ENCODE peak calls at places on chromosomes 16 and 17, in nine cellular contexts. I, K, B, N, V, U, Z, J and T are unnamed samples.

GRCh38 chr17:38577244-38577643 is 28.5 kb downstream of the SRCIN1 start:
- DNase-seq in I (no peak), K (no peak), B (no peak), N (peak), V (no peak), U (no peak), Z (no peak), J (no peak), T (no peak)

GRCh38 chr17:74836691-74837467 is 22.8 kb downstream of the GRIN2C start:
- DNase-seq in I (no peak), K (no peak), B (no peak), N (no peak), V (no peak), U (no peak), Z (no peak), J (no peak), T (no peak)

GRCh38 chr16:20898938-20899502 is 1.1 kb downstream of the DCUN1D3 start:
- DNase-seq in I (no peak), K (peak), B (no peak), N (no peak), V (no peak), U (no peak), Z (no peak), J (no peak), T (no peak)

GRCh38 chr16:14303182-14303618 is 232.1 kb downstream of the MRTFB start:
- DNase-seq in I (no peak), K (no peak), B (peak), N (no peak), V (no peak), U (no peak), Z (no peak), J (no peak), T (no peak)

GRCh38 chr16:87970206-87970605 is 19.0 kb downstream of the BANP start:
- DNase-seq in I (no peak), K (no peak), B (no peak), N (no peak), V (no peak), U (no peak), Z (no peak), J (no peak), T (no peak)

GRCh38 chr16:27690604-27691003 is 140.7 kb downstream of the KATNIP start:
- DNase-seq in I (no peak), K (no peak), B (peak), N (peak), V (peak), U (no peak), Z (no peak), J (no peak), T (peak)

GRCh38 chr17:2705263-2705662 is 6.3 kb downstream of the CLUH start:
- DNase-seq in I (no peak), K (peak), B (peak), N (peak), V (no peak), U (peak), Z (no peak), J (no peak), T (no peak)

GRCh38 chr17:1362065-1362848 is 37.8 kb downstream of the YWHAE start:
- DNase-seq in I (no peak), K (no peak), B (no peak), N (no peak), V (no peak), U (no peak), Z (no peak), J (no peak), T (no peak)

GRCh38 chr16:29745853-29746345 is at the start of gene C16orf54:
- DNase-seq in I (no peak), K (no peak), B (no peak), N (no peak), V (peak), U (peak), Z (no peak), J (no peak), T (peak)

GRCh38 chr17:29149431-29150064 is 30.6 kb downstream of the MYO18A start:
- DNase-seq in I (peak), K (no peak), B (no peak), N (no peak), V (no peak), U (no peak), Z (no peak), J (no peak), T (no peak)

GRCh38 chr16:81737885-81738536 is 41.1 kb upstream of the PLCG2 start:
- DNase-seq in I (peak), K (no peak), B (peak), N (peak), V (peak), U (peak), Z (peak), J (peak), T (peak)

GRCh38 chr17:65743313-65743665 is 181.8 kb upstream of the AXIN2 start:
- DNase-seq in I (no peak), K (no peak), B (no peak), N (no peak), V (no peak), U (no peak), Z (no peak), J (no peak), T (no peak)

GRCh38 chr17:49327835-49328784 is 33.9 kb downstream of the ZNF652 start:
- DNase-seq in I (no peak), K (no peak), B (no peak), N (no peak), V (no peak), U (no peak), Z (no peak), J (no peak), T (no peak)

GRCh38 chr17:8739104-8739503 is 5.5 kb downstream of the CCDC42 start:
- DNase-seq in I (no peak), K (no peak), B (peak), N (no peak), V (no peak), U (no peak), Z (no peak), J (no peak), T (no peak)

GRCh38 chr17:75698659-75699058 is 22.6 kb upstream of the ITGB4 start:
- DNase-seq in I (no peak), K (no peak), B (no peak), N (no peak), V (no peak), U (no peak), Z (no peak), J (no peak), T (no peak)

GRCh38 chr17:62948370-62948769 is 17.7 kb upstream of the TANC2 start:
- DNase-seq in I (no peak), K (no peak), B (no peak), N (no peak), V (no peak), U (no peak), Z (no peak), J (no peak), T (no peak)

GRCh38 chr17:77225246-77225645 is 84.5 kb downstream of the SEC14L1 start:
- DNase-seq in I (no peak), K (no peak), B (no peak), N (no peak), V (no peak), U (no peak), Z (no peak), J (no peak), T (no peak)

GRCh38 chr16:47503936-47504335 is 42.8 kb downstream of the PHKB start:
- DNase-seq in I (no peak), K (peak), B (no peak), N (no peak), V (no peak), U (no peak), Z (no peak), J (peak), T (no peak)

GRCh38 chr17:51346218-51346982 is 86.1 kb downstream of the UTP18 start:
- DNase-seq in I (no peak), K (no peak), B (no peak), N (no peak), V (peak), U (no peak), Z (no peak), J (no peak), T (no peak)

GRCh38 chr17:13593757-13594156 is 8.0 kb downstream of the HS3ST3A1 start:
- DNase-seq in I (no peak), K (no peak), B (no peak), N (no peak), V (no peak), U (no peak), Z (no peak), J (peak), T (no peak)

GRCh38 chr16:82653550-82654511 is 27.1 kb downstream of the CDH13 start:
- DNase-seq in I (no peak), K (peak), B (no peak), N (peak), V (no peak), U (peak), Z (no peak), J (peak), T (no peak)

DNA sequence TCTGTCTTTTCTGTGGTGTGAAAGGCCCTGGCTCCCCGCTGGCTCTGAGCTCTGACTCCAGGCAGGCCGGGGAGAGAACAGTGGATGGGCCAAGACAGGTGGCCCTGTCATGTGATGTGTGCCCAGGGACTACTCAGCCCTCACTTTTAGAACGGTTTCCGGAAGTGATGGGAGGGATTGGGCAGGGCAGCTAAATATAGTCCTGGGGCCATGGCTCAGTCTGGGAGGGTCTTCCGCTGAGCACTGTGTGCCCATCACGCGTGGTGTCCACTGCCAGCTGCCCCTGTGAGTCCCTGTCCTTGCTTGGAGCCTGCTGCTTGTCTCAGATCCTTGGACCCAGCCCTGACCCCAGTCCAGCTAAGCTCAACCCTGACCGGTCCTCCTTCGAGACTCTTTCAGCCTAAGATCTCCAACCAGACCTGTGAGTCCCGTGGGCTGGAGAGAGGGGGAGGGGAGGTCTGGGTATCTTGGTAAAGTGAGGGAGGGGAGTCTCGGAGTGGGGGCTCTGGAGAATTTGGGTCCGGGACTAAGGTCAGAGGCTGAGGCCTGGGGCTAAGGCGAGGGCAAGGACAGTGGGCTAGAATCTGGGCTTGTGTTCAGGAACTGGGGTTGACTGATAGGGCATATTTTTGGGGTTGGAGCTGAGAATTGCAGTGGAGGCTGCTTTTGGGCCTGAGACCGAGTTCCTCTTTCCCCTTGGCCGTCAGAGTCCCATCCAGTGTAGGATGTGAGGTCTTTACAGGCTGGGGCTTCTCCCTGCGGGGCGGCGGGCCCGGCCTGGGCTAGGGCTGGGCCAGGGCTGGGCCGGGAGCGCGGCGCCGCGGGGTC is at the start of gene TRIM72:
- DNase-seq in I (no peak), K (no peak), B (no peak), N (no peak), V (no peak), U (no peak), Z (no peak), J (no peak), T (no peak)
- H3K4me3 ChIP-seq in I (peak), K (peak), B (peak), N (no peak), V (no peak), U (no peak), Z (peak), J (peak), T (peak)

GRCh38 chr16:4936991-4937781 is at the start of gene PPL:
- DNase-seq in I (peak), K (no peak), B (peak), N (peak), V (peak), U (peak), Z (no peak), J (no peak), T (peak)

GRCh38 chr16:4935231-4935855 is 1.6 kb downstream of the PPL start:
- DNase-seq in I (peak), K (no peak), B (peak), N (no peak), V (peak), U (peak), Z (no peak), J (no peak), T (peak)

GRCh38 chr16:4934591-4934990 is 2.4 kb downstream of the PPL start:
- DNase-seq in I (no peak), K (no peak), B (peak), N (no peak), V (peak), U (no peak), Z (no peak), J (no peak), T (no peak)

GRCh38 chr16:4937782-4938682 is 1.1 kb upstream of the PPL start:
- DNase-seq in I (peak), K (no peak), B (peak), N (no peak), V (no peak), U (no peak), Z (no peak), J (no peak), T (peak)

DNA sequence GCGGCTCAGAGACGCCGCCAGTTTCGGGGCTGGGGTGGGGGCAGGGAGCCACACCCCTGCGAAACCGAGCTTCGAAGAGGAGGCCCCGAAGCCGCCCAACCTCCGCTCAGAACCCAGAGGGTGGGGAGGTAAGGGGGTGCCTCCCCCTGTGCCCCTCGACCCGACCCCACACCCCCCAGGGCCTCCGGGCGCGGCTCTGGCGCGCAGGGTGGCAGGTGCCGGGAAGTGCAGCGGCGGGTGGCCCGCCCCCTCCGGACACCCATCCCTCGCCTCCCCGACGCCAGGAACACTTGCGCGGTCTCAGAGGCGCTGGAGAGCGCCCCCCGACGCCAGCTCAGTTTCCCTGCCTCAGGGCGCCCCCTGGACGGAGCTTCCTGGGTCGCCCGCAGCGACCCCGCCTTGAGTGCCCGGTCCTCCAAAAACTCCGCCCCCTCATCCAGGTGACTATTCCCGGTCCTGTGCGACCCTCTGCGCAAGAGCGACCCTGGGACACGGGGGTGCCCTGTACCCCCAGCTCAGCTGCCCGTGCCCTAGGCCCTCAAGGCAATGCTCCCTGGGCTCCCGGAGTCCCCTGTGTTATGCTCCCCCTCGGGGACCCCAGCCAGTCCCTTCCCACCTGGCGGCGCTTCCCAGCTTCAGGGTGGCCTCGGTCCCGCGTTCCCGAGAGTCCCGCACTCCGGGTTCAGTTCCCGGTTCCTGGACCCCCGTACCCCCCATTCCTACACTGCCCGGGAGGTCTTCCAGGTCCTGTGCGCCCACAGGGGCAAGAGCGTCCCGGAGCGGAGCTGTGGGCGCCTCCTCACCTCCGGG is 562 bp downstream of the PPL start:
- DNase-seq in I (peak), K (no peak), B (peak), N (peak), V (no peak), U (peak), Z (peak), J (no peak), T (peak)
- TF ChIP-seq CTCF in I (peak), K (no peak), B (peak), N (peak), V (no peak), U (no peak), Z (peak), J (peak), T (peak)

GRCh38 chr16:64615647-64616280 is 506.1 kb downstream of the CDH11 start:
- DNase-seq in I (no peak), K (no peak), B (peak), N (no peak), V (no peak), U (no peak), Z (peak), J (peak), T (peak)
- H3K4me3 ChIP-seq in I (no peak), K (no peak), B (peak), N (no peak), V (no peak), U (no peak), Z (no peak), J (no peak), T (no peak)

DNA sequence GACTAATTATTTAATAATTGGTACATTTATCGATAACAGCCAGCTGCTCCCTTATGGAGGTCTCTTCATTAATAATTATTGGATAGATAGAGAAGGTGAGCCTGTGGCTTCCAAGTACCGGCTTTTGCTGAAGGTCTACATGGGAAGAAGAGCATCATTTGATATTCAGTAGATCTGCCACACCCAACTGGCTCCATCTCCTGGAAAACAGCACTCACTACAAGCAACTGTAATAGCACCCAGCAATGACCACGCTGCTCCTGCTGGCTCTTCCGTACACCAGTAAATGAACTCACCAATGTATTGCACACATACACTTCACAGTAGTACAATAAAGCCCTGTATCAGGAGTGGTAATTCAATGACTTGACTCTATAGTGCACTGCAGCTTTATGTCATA is 19.5 kb downstream of the MARVELD3 start:
- DNase-seq in I (no peak), K (no peak), B (peak), N (peak), V (no peak), U (no peak), Z (peak), J (no peak), T (no peak)
- TF ChIP-seq CTCF in I (peak), K (peak), B (peak), N (peak), V (no peak), U (no peak), Z (peak), J (peak), T (peak)